ENCODE peak calls at places on chromosomes 16 and 17, in four cellular contexts. P is IMR-90, V is fibroblast of lung, Z is cardiac fibroblast. L is an unnamed sample.

GRCh38 chr16:85201566-85201965 is 89.3 kb upstream of the CIBAR2 start:
- DNase-seq in P (peak), V (peak), Z (no peak), L (peak)

GRCh38 chr17:69802045-69802740 is 272.8 kb upstream of the KCNJ16 start:
- DNase-seq in P (no peak), V (no peak), Z (no peak), L (no peak)

GRCh38 chr17:80482555-80483308 is 6.3 kb upstream of the NPTX1 start:
- DNase-seq in P (no peak), V (peak), Z (no peak), L (no peak)

GRCh38 chr16:2388875-2389433 is 40.3 kb upstream of the CCNF start:
- DNase-seq in P (peak), V (peak), Z (no peak), L (peak)

GRCh38 chr16:80804061-80804450 is 342 bp downstream of the CDYL2 start:
- DNase-seq in P (peak), V (peak), Z (peak), L (peak)

GRCh38 chr16:15770512-15770911 is 86.3 kb downstream of the MYH11 start:
- DNase-seq in P (peak), V (peak), Z (peak), L (peak)

GRCh38 chr16:70577256-70577698 is 53.7 kb downstream of the SF3B3 start:
- DNase-seq in P (peak), V (peak), Z (peak), L (peak)

GRCh38 chr17:49995055-49995738 is at the start of gene DLX3:
- DNase-seq in P (peak), V (peak), Z (peak), L (peak)

GRCh38 chr16:88013091-88013609 is 61.9 kb downstream of the BANP start:
- DNase-seq in P (peak), V (peak), Z (no peak), L (no peak)

GRCh38 chr16:63461248-63461841 is 1425.1 kb upstream of the CDH8 start:
- DNase-seq in P (peak), V (peak), Z (peak), L (peak)

GRCh38 chr17:79721993-79722671 is 8.6 kb upstream of the ENPP7 start:
- DNase-seq in P (no peak), V (no peak), Z (no peak), L (no peak)

GRCh38 chr16:69306031-69306430 is 5.1 kb upstream of the VPS4A start:
- DNase-seq in P (no peak), V (no peak), Z (no peak), L (peak)

GRCh38 chr16:27240948-27241531 is 27.5 kb downstream of the NSMCE1 start:
- DNase-seq in P (peak), V (peak), Z (peak), L (peak)

GRCh38 chr17:63250830-63251229 is 195.3 kb downstream of the CYB561 start:
- DNase-seq in P (no peak), V (peak), Z (peak), L (peak)

GRCh38 chr17:37458805-37459204 is 30.9 kb upstream of the DUSP14 start:
- DNase-seq in P (peak), V (peak), Z (peak), L (peak)

GRCh38 chr16:6633441-6633840 is 699.2 kb upstream of the RBFOX1 start:
- DNase-seq in P (no peak), V (no peak), Z (no peak), L (no peak)

GRCh38 chr16:83176802-83177201 is 550.0 kb downstream of the CDH13 start:
- DNase-seq in P (no peak), V (no peak), Z (no peak), L (no peak)

GRCh38 chr17:80263253-80264047 is 2.8 kb downstream of the RNF213 start:
- DNase-seq in P (peak), V (no peak), Z (peak), L (peak)

GRCh38 chr16:28845173-28846079 is 722 bp downstream of the TUFM start:
- DNase-seq in P (peak), V (peak), Z (no peak), L (no peak)

GRCh38 chr17:82808921-82809905 is 30.6 kb downstream of the ZNF750 start:
- DNase-seq in P (peak), V (peak), Z (no peak), L (no peak)

GRCh38 chr16:28549301-28549899 is 4.3 kb upstream of the SGF29 start:
- DNase-seq in P (peak), V (peak), Z (peak), L (peak)

GRCh38 chr16:81457326-81458133 is 12.9 kb downstream of the CMIP start:
- DNase-seq in P (peak), V (peak), Z (peak), L (peak)

GRCh38 chr17:56176101-56176500 is 22.8 kb downstream of the ANKFN1 start:
- DNase-seq in P (peak), V (peak), Z (no peak), L (peak)

GRCh38 chr17:17313350-17313991 is 10.3 kb downstream of the NT5M start:
- DNase-seq in P (no peak), V (no peak), Z (peak), L (no peak)

GRCh38 chr17:10058924-10059683 is 139.3 kb downstream of the GAS7 start:
- DNase-seq in P (no peak), V (no peak), Z (no peak), L (no peak)

GRCh38 chr17:20189979-20190378 is 180.8 kb downstream of the SPECC1 start:
- DNase-seq in P (no peak), V (no peak), Z (no peak), L (no peak)

GRCh38 chr17:79983456-79983855 is 52.2 kb downstream of the TBC1D16 start:
- DNase-seq in P (no peak), V (peak), Z (no peak), L (no peak)

GRCh38 chr17:16909472-16909871 is 62.4 kb downstream of the TNFRSF13B start:
- DNase-seq in P (no peak), V (no peak), Z (no peak), L (no peak)

GRCh38 chr16:80056334-80056733 is 455.8 kb upstream of the MAF start:
- DNase-seq in P (peak), V (peak), Z (peak), L (peak)

GRCh38 chr16:23113185-23113584 is 36.1 kb downstream of the USP31 start:
- DNase-seq in P (no peak), V (no peak), Z (no peak), L (no peak)

GRCh38 chr16:48499822-48500440 is 110.0 kb downstream of the N4BP1 start:
- DNase-seq in P (peak), V (peak), Z (peak), L (peak)

GRCh38 chr17:76353004-76353598 is 615 bp downstream of the PRPSAP1 start:
- DNase-seq in P (no peak), V (no peak), Z (no peak), L (no peak)

GRCh38 chr16:57061084-57061905 is 31.1 kb upstream of the CPNE2 start:
- DNase-seq in P (peak), V (peak), Z (peak), L (peak)

GRCh38 chr16:2852731-2853507 is 5.1 kb downstream of the PRSS22 start:
- DNase-seq in P (no peak), V (no peak), Z (no peak), L (no peak)

GRCh38 chr17:61505846-61506627 is 53.8 kb downstream of the TBX4 start:
- DNase-seq in P (no peak), V (no peak), Z (no peak), L (no peak)

GRCh38 chr16:5422643-5423496 is 325.3 kb upstream of the EEF2KMT start:
- DNase-seq in P (no peak), V (no peak), Z (no peak), L (no peak)

GRCh38 chr16:79036541-79036940 is 564.0 kb downstream of the MAF start:
- DNase-seq in P (no peak), V (no peak), Z (no peak), L (no peak)

GRCh38 chr17:1126801-1127550 is 52.8 kb downstream of the ABR start:
- DNase-seq in P (no peak), V (no peak), Z (no peak), L (no peak)

GRCh38 chr17:75218121-75218520 is 12.6 kb downstream of the NUP85 start:
- DNase-seq in P (no peak), V (no peak), Z (no peak), L (no peak)
- H3K4me3 ChIP-seq in P (no peak), V (no peak), Z (no peak), L (no peak)

GRCh38 chr17:78176548-78177025 is 8.2 kb downstream of the SYNGR2 start:
- DNase-seq in P (peak), V (peak), Z (peak), L (peak)

GRCh38 chr17:78175643-78175981 is 7.2 kb downstream of the SYNGR2 start:
- DNase-seq in P (no peak), V (no peak), Z (no peak), L (no peak)

GRCh38 chr17:78174332-78174869 is 6.0 kb downstream of the SYNGR2 start:
- DNase-seq in P (no peak), V (no peak), Z (no peak), L (no peak)

GRCh38 chr17:78173025-78173715 is 4.8 kb downstream of the SYNGR2 start:
- DNase-seq in P (no peak), V (no peak), Z (no peak), L (no peak)

GRCh38 chr17:78174870-78175642 is 6.7 kb downstream of the SYNGR2 start:
- DNase-seq in P (no peak), V (no peak), Z (no peak), L (no peak)
- TF ChIP-seq CTCF in P (no peak), V (no peak), Z (no peak), L (no peak)

DNA sequence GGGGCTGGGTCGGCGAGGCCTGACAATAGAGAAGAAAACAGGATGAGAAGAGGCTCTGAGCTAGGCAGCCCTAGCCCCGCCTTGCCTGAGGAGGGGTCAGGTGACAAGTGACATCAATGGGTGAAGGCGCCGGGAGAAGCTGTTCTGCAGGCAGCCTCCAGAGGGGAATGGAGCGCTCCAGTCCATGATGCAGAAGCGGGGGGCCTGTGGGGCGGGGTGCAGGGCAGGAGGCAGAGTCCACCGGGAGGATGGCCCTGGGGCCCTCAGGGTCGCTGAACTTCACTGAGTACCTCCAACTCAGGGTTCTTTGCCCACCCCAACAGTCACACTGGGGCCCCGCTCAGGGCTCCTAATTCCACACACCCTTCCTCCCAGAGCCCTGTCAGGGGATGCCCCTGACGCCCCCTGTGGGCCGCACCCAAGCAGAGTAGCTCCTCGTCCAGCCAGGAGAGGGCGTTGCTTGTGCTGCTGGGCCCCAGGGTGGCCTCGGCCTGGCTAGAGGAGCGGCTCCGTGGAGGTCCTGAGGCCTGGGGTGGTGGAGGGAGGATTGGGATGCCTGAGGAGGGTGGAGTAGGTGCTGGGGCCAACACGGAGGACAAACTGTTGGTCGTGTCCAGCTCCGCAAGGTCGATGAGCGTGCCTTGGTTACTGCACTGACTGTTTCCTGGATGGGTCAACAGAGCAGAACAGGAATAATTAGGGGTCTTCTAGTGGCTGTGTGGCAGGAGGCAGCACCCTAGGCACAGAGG is 20.8 kb downstream of the GGA3 start:
- DNase-seq in P (peak), V (peak), Z (peak), L (peak)
- H3K4me3 ChIP-seq in P (no peak), V (no peak), Z (no peak), L (no peak)

GRCh38 chr16:318628-319027 is 33.9 kb downstream of the AXIN1 start:
- DNase-seq in P (no peak), V (no peak), Z (no peak), L (no peak)
- TF ChIP-seq CTCF in P (no peak), V (no peak), Z (peak), L (no peak)

GRCh38 chr17:6756425-6757012 is 673 bp downstream of the XAF1 start:
- DNase-seq in P (no peak), V (no peak), Z (no peak), L (no peak)
- H3K4me3 ChIP-seq in P (no peak), V (peak), Z (peak), L (peak)

GRCh38 chr17:42679001-42679491 is 2.3 kb upstream of the PLEKHH3 start:
- DNase-seq in P (peak), V (peak), Z (peak), L (peak)
- TF ChIP-seq CTCF in P (no peak), V (no peak), Z (no peak), L (peak)